ENCODE peak calls at places on chromosomes 11 and 22, in eight cellular contexts. G is PC-3, B is GM23248, U is SK-N-SH, E is HCT116, R is MM.1S, T is hepatocyte, N is GM23338. D is an unnamed sample. For H3K9me2, the result is how much of the 10 kb centered on the place peaks cover.

GRCh38 chr22:23233746-23234408 is 53.6 kb downstream of the BCR start:
- DNase-seq in N (no peak), T (peak), R (no peak), E (no peak), U (peak), G (peak), B (peak), D (no peak)

GRCh38 chr11:30314625-30315024 is 8.3 kb upstream of the ARL14EP start:
- DNase-seq in B (peak), E (no peak), R (no peak), G (peak), T (peak), U (no peak), N (peak), D (no peak)

GRCh38 chr11:57874981-57875380 is 113.4 kb downstream of the CTNND1 start:
- DNase-seq in B (no peak), T (no peak), U (no peak), R (no peak), G (no peak), N (peak), E (no peak), D (no peak)

GRCh38 chr11:76891285-76891684 is 30.6 kb downstream of the ACER3 start:
- DNase-seq in R (no peak), T (no peak), E (no peak), B (no peak), G (peak), U (no peak), N (no peak), D (no peak)

GRCh38 chr11:63840356-63841060 is 1.6 kb downstream of the MARK2 start:
- DNase-seq in B (peak), R (peak), T (no peak), E (no peak), U (no peak), G (no peak), N (no peak), D (no peak)

GRCh38 chr11:15800121-15800800 is 556.1 kb downstream of the SOX6 start:
- DNase-seq in G (peak), E (no peak), N (no peak), R (no peak), B (peak), T (peak), U (no peak), D (peak)

GRCh38 chr22:46576556-46577351 is 39.3 kb upstream of the CELSR1 start:
- DNase-seq in U (peak), B (peak), E (no peak), T (peak), G (peak), R (peak), N (peak), D (peak)

GRCh38 chr22:28899199-28899853 is 16.0 kb downstream of the ZNRF3 start:
- DNase-seq in T (no peak), B (no peak), U (no peak), E (no peak), N (no peak), G (no peak), R (no peak), D (no peak)

GRCh38 chr11:77324508-77324907 is 23.0 kb upstream of the GDPD4 start:
- DNase-seq in T (no peak), B (no peak), U (no peak), E (no peak), G (no peak), R (no peak), N (no peak), D (no peak)

GRCh38 chr11:64935634-64936081 is at the start of gene GPHA2:
- DNase-seq in R (no peak), B (peak), E (no peak), G (peak), T (no peak), N (peak), U (no peak), D (peak)

GRCh38 chr22:45208993-45209838 is 31.5 kb downstream of the KIAA0930 start:
- DNase-seq in U (peak), N (peak), G (peak), E (no peak), R (no peak), T (no peak), B (peak), D (no peak)

GRCh38 chr11:63813563-63814382 is 517 bp downstream of the SPINDOC start:
- DNase-seq in B (peak), E (no peak), U (peak), N (peak), G (peak), T (peak), R (peak), D (no peak)

GRCh38 chr11:122711831-122712378 is 56.4 kb downstream of the UBASH3B start:
- DNase-seq in T (peak), R (no peak), G (peak), E (no peak), B (peak), N (no peak), U (peak), D (peak)

GRCh38 chr11:95575517-95575916 is 214.1 kb downstream of the FAM76B start:
- DNase-seq in N (no peak), E (no peak), R (no peak), U (no peak), B (no peak), T (no peak), G (no peak), D (peak)

GRCh38 chr11:96123301-96123700 is 199.4 kb upstream of the MTMR2 start:
- DNase-seq in B (no peak), T (no peak), G (no peak), E (no peak), U (no peak), N (no peak), R (no peak), D (peak)

GRCh38 chr22:28231423-28231822 is 312.4 kb upstream of the PITPNB start:
- DNase-seq in N (peak), R (no peak), G (no peak), B (peak), U (no peak), E (no peak), T (peak), D (no peak)

GRCh38 chr22:19510919-19511341 is 13.3 kb downstream of the CLDN5 start:
- DNase-seq in U (no peak), E (no peak), T (no peak), B (no peak), G (no peak), N (no peak), R (no peak), D (no peak)

GRCh38 chr11:117849781-117850414 is 25.4 kb upstream of the FXYD2 start:
- DNase-seq in R (no peak), B (no peak), T (no peak), G (no peak), E (no peak), N (no peak), U (no peak), D (no peak)

GRCh38 chr11:134272381-134273316 is 3.5 kb upstream of the GLB1L3 start:
- DNase-seq in T (peak), U (peak), B (peak), N (peak), E (no peak), R (no peak), G (no peak), D (no peak)

GRCh38 chr11:109783017-109783416 is 310.2 kb upstream of the ZC3H12C start:
- DNase-seq in G (no peak), T (no peak), R (no peak), N (no peak), E (no peak), B (no peak), U (no peak), D (no peak)

GRCh38 chr11:27977031-27977430 is 130.9 kb downstream of the KIF18A start:
- DNase-seq in B (peak), N (no peak), T (no peak), E (peak), U (no peak), R (no peak), G (peak), D (no peak)

GRCh38 chr11:15493066-15493465 is 378.3 kb downstream of the INSC start:
- DNase-seq in B (no peak), U (no peak), E (peak), N (peak), R (no peak), T (no peak), G (no peak), D (peak)

GRCh38 chr22:28282346-28282745 is 363.3 kb upstream of the PITPNB start:
- DNase-seq in U (no peak), T (no peak), E (no peak), B (peak), G (no peak), R (no peak), N (peak), D (no peak)

GRCh38 chr22:49943405-49943765 is 17.2 kb upstream of the PIM3 start:
- DNase-seq in T (no peak), B (no peak), N (no peak), E (no peak), G (no peak), U (no peak), R (no peak), D (no peak)

GRCh38 chr11:120198787-120199469 is 11.9 kb upstream of the OAF start:
- DNase-seq in U (no peak), B (no peak), N (no peak), E (no peak), T (no peak), G (no peak), R (no peak), D (no peak)

GRCh38 chr11:79708319-79708928 is 267.6 kb upstream of the TENM4 start:
- DNase-seq in N (peak), B (peak), E (no peak), G (peak), T (peak), U (peak), R (peak), D (peak)

GRCh38 chr22:20624161-20624616 is 116.8 kb downstream of the MED15 start:
- DNase-seq in E (no peak), B (peak), T (no peak), U (no peak), N (no peak), R (no peak), G (peak), D (no peak)

GRCh38 chr11:114230031-114230430 is 66.2 kb upstream of the NNMT start:
- DNase-seq in R (no peak), T (no peak), E (no peak), N (no peak), B (no peak), G (no peak), U (no peak), D (no peak)

GRCh38 chr11:70912226-70912840 is 340.0 kb downstream of the SHANK2 start:
- DNase-seq in G (no peak), U (no peak), B (peak), R (no peak), E (no peak), N (no peak), T (no peak), D (no peak)

GRCh38 chr11:119155733-119156492 is 7.1 kb downstream of the ABCG4 start:
- DNase-seq in N (peak), B (peak), G (peak), E (peak), R (peak), U (peak), T (no peak), D (no peak)

GRCh38 chr11:128796275-128796674 is 70.8 kb downstream of the KCNJ1 start:
- DNase-seq in G (peak), B (peak), T (no peak), R (peak), N (no peak), U (no peak), E (no peak), D (no peak)

GRCh38 chr22:19352766-19353165 is 61.2 kb upstream of the CLTCL1 start:
- DNase-seq in T (no peak), B (no peak), N (no peak), E (no peak), U (no peak), R (no peak), G (no peak), D (no peak)

GRCh38 chr11:61923166-61924015 is 6.0 kb upstream of the RAB3IL1 start:
- DNase-seq in U (peak), N (peak), G (no peak), E (no peak), R (peak), T (peak), B (peak), D (no peak)

GRCh38 chr11:108973402-108974119 is 308.7 kb downstream of the DDX10 start:
- DNase-seq in R (no peak), U (no peak), T (no peak), E (no peak), G (peak), N (no peak), B (peak), D (peak)

GRCh38 chr11:29310706-29311342 is 706.0 kb downstream of the KCNA4 start:
- DNase-seq in T (no peak), R (no peak), B (peak), E (no peak), G (peak), U (no peak), N (no peak), D (no peak)

GRCh38 chr11:20388096-20389055 is 860 bp downstream of the PRMT3 start:
- DNase-seq in G (peak), B (peak), N (no peak), R (peak), E (no peak), U (no peak), T (no peak), D (no peak)

GRCh38 chr11:111300569-111300968 is 2.2 kb downstream of the POU2AF3 start:
- DNase-seq in B (no peak), G (no peak), E (no peak), T (no peak), U (no peak), R (no peak), N (no peak), D (no peak)

GRCh38 chr11:111297696-111298095 is 650 bp upstream of the POU2AF3 start:
- DNase-seq in G (no peak), R (no peak), U (no peak), T (no peak), E (no peak), B (no peak), N (peak), D (no peak)

GRCh38 chr11:111299111-111300026 is 1.0 kb downstream of the POU2AF3 start:
- DNase-seq in B (peak), N (peak), U (peak), T (peak), E (no peak), G (peak), R (no peak), D (peak)

GRCh38 chr11:111296196-111296595 is 2.1 kb upstream of the POU2AF3 start:
- DNase-seq in U (no peak), B (no peak), R (no peak), N (no peak), G (no peak), T (no peak), E (no peak), D (no peak)

GRCh38 chr11:111298466-111299110 is at the start of gene POU2AF3:
- DNase-seq in U (no peak), E (no peak), T (no peak), G (no peak), N (peak), B (peak), R (no peak), D (no peak)
- H2AFZ ChIP-seq in U (peak), E (no peak), T (peak), G (peak), N (peak), B (peak), R (no peak), D (peak)

DNA sequence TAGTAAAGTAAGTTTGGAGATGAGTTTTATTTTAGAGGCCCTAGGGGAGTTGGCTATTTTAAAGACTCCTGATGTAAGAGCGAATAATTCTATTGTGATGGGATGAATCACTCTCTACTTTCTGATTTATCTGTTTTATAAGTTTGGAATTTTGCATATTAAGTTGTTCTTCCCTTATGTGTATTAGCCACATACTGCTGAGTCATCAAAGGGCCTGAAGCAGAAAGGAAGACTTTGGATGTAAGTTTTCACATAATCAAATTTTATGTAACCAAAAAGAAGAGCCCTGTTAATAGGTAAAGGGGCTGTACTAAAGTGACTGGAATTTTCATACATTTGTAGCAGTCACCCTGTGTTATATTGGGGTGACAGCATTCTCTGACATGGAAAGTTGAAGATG is 90.7 kb upstream of the NTM start:
- DNase-seq in E (no peak), G (peak), R (no peak), N (no peak), U (no peak), T (no peak), B (peak), D (no peak)
- H3K9me2 ChIP-seq in E (under half), G (under half), R (under half), N (under half), U (under half), T (under half), B (under half), D (under half)

GRCh38 chr11:2250041-2250440 is 20.3 kb downstream of the ASCL2 start:
- DNase-seq in G (no peak), R (no peak), E (no peak), U (no peak), T (no peak), N (no peak), B (no peak), D (no peak)
- H2AFZ ChIP-seq in G (no peak), R (no peak), E (no peak), U (no peak), T (no peak), N (no peak), B (no peak), D (no peak)

GRCh38 chr11:11977206-11977938 is 31.1 kb downstream of the DKK3 start:
- DNase-seq in N (peak), B (peak), T (peak), G (peak), E (peak), R (no peak), U (no peak), D (peak)

GRCh38 chr11:11973361-11973800 is 35.0 kb downstream of the DKK3 start:
- DNase-seq in T (no peak), B (peak), N (no peak), G (no peak), R (no peak), E (no peak), U (no peak), D (no peak)

GRCh38 chr11:11973866-11974265 is 34.6 kb downstream of the DKK3 start:
- DNase-seq in G (no peak), U (no peak), E (no peak), R (no peak), B (no peak), T (no peak), N (no peak), D (no peak)

GRCh38 chr11:11976476-11977187 is 31.8 kb downstream of the DKK3 start:
- DNase-seq in R (no peak), E (no peak), G (peak), N (no peak), T (no peak), U (no peak), B (peak), D (peak)

GRCh38 chr11:11975201-11976092 is 33.0 kb downstream of the DKK3 start:
- DNase-seq in G (peak), N (no peak), E (no peak), B (no peak), R (no peak), U (no peak), T (no peak), D (no peak)
- H3K9me2 ChIP-seq in G (under half), N (under half), E (under half), B (under half), R (under half), U (under half), T (under half), D (under half)

DNA sequence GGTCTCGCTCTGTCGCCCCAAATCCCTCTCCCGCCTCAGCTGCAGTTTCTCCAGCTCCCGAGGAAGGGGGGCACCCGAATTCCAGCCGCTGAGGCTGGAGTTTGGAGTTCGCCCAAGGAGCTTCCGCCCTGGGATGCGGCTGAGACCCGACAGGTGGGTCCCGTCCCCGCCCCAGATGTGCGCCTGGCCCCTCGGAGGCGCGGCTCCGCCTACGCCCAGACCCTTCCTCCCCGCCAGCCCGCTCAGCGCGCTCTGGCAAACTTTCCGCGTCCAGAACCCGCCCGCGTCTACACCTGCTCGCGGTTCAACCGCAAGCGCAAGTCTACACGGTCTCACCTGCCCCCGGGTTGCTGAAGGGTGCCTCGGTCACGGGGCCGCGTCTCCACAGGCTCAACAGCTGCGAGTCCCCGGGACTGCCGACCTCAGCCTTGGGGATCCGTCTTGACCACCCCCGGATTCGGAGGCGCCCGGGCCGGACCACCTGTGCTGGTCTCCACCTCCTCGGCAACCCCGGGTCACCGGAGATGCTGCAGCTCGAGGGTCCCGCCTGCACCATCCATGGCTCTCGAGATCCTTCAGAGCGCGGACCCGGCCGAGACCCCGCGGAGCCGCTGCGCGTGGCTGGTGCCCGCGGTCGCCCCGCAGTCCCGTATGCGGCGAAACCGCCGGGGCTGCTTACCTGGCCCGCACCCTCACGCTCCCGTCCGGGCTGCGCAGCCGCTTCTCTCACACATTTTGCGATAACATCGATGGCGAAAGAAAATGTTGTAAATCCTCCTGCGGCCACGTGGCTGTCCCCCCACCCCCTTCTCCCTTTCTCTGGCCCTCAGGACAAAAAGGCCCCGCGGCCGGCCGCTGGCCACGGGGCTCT is 63.6 kb downstream of the NFAM1 start:
- DNase-seq in G (no peak), E (no peak), R (no peak), U (no peak), N (peak), T (peak), B (peak), D (peak)
- H2AFZ ChIP-seq in G (peak), E (no peak), R (peak), U (peak), N (peak), T (peak), B (peak), D (peak)

D was measured in PC-9.